ENCODE peak calls at places on chromosomes 7 and 10, in six cellular contexts. A is stimulated activated CD4-positive, alpha-beta T cell treated with anti-CD3 and anti-CD28 coated beads, Interleukin-4, amount 100 ng/mL, for 4 hours; J is GM12865; I is cardiac fibroblast; H is NCI-H1694; X is activated naive CD4-positive, alpha-beta T cell. S is an unnamed sample.

GRCh38 chr10:49177391-49178355 is 10.5 kb downstream of the TMEM273 start:
- DNase-seq in A (no peak), J (peak; percentile 88), H (no peak), I (peak; percentile 65), X (no peak), S (no peak)

GRCh38 chr7:5393328-5393727 is 30.3 kb downstream of the TNRC18 start:
- DNase-seq in H (no peak), X (no peak), J (no peak), A (no peak), I (no peak), S (no peak)

GRCh38 chr10:127556911-127557310 is 7.8 kb downstream of the NPS start:
- DNase-seq in H (no peak), A (no peak), J (no peak), I (no peak), X (no peak), S (no peak)

GRCh38 chr10:35412900-35413491 is 76.7 kb downstream of the CCNY start:
- DNase-seq in J (no peak), X (no peak), I (no peak), A (no peak), H (no peak), S (no peak)

GRCh38 chr10:69492091-69492745 is 41.0 kb downstream of the TSPAN15 start:
- DNase-seq in J (no peak), I (no peak), X (no peak), A (no peak), H (no peak), S (no peak)

GRCh38 chr7:130951303-130951975 is 217.4 kb upstream of the KLF14 start:
- DNase-seq in J (peak; percentile 55), I (no peak), X (no peak), H (no peak), A (no peak), S (peak; percentile 85)

GRCh38 chr10:79101560-79101971 is 32.8 kb downstream of the ZMIZ1 start:
- DNase-seq in H (no peak), J (no peak), I (no peak), X (no peak), A (no peak), S (no peak)

GRCh38 chr10:21265622-21266021 is 259.9 kb downstream of the SKIDA1 start:
- DNase-seq in H (no peak), J (no peak), A (no peak), X (no peak), I (peak; percentile 54), S (no peak)

GRCh38 chr10:7915923-7916322 is 97.6 kb downstream of the TAF3 start:
- DNase-seq in A (no peak), H (no peak), I (peak; percentile 39), X (no peak), J (no peak), S (no peak)

GRCh38 chr7:150944066-150945042 is 33.8 kb downstream of the KCNH2 start:
- DNase-seq in X (no peak), J (no peak), A (no peak), I (no peak), H (no peak), S (no peak)

GRCh38 chr7:85765698-85766298 is 578.9 kb upstream of the SEMA3D start:
- DNase-seq in A (no peak), J (no peak), H (no peak), X (no peak), I (no peak), S (no peak)

GRCh38 chr10:116809528-116810500 is 39.5 kb upstream of the ENO4 start:
- DNase-seq in J (no peak), X (no peak), A (no peak), H (no peak), I (no peak), S (no peak)

S was measured in CD4-positive, alpha-beta memory T cell.